ENCODE peak calls at places on chromosomes 16 and 17, in five cellular contexts. A is mammary epithelial cell, N is GM23338, E is fibroblast of lung, B is IMR-90. W is an unnamed sample.

GRCh38 chr16:77905356-77905920 is 116.9 kb upstream of the CLEC3A start:
- DNase-seq in N (no peak), E (no peak), B (no peak), A (no peak), W (no peak)

GRCh38 chr17:15279011-15279477 is 13.9 kb upstream of the PMP22 start:
- DNase-seq in E (peak), B (peak), N (no peak), A (peak), W (no peak)

GRCh38 chr17:3683054-3683511 is 12.9 kb downstream of the P2RX5 start:
- DNase-seq in B (no peak), N (peak), E (no peak), A (peak), W (peak)

GRCh38 chr16:79707867-79708266 is 107.3 kb upstream of the MAF start:
- DNase-seq in N (no peak), E (peak), B (no peak), A (peak), W (no peak)

GRCh38 chr17:67223924-67224323 is 21.1 kb downstream of the HELZ start:
- DNase-seq in E (no peak), N (no peak), A (no peak), B (no peak), W (no peak)

GRCh38 chr16:84834403-84834772 is 14.6 kb downstream of the CRISPLD2 start:
- DNase-seq in A (no peak), N (no peak), E (peak), B (no peak), W (peak)

GRCh38 chr17:40321502-40322416 is 12.8 kb downstream of the RARA start:
- DNase-seq in E (no peak), N (no peak), A (no peak), B (no peak), W (peak)

GRCh38 chr17:66076546-66077190 is 115.3 kb downstream of the CEP112 start:
- DNase-seq in E (no peak), B (no peak), N (no peak), A (peak), W (no peak)

GRCh38 chr17:55969577-55969976 is 183.7 kb upstream of the ANKFN1 start:
- DNase-seq in N (no peak), E (no peak), A (peak), B (no peak), W (no peak)

GRCh38 chr16:75026892-75027391 is 28.1 kb downstream of the ZNRF1 start:
- DNase-seq in A (no peak), N (no peak), B (no peak), E (no peak), W (no peak)

GRCh38 chr17:58587713-58588117 is 73.3 kb upstream of the MTMR4 start:
- DNase-seq in E (peak), A (peak), B (peak), N (peak), W (peak)

GRCh38 chr17:58593121-58593520 is 78.7 kb upstream of the MTMR4 start:
- DNase-seq in N (no peak), A (no peak), B (no peak), E (no peak), W (no peak)

GRCh38 chr17:58595194-58595792 is 80.9 kb upstream of the MTMR4 start:
- DNase-seq in E (no peak), B (no peak), A (no peak), N (peak), W (no peak)

GRCh38 chr17:58590377-58590776 is 75.9 kb upstream of the MTMR4 start:
- DNase-seq in B (no peak), A (no peak), N (no peak), E (no peak), W (no peak)

DNA sequence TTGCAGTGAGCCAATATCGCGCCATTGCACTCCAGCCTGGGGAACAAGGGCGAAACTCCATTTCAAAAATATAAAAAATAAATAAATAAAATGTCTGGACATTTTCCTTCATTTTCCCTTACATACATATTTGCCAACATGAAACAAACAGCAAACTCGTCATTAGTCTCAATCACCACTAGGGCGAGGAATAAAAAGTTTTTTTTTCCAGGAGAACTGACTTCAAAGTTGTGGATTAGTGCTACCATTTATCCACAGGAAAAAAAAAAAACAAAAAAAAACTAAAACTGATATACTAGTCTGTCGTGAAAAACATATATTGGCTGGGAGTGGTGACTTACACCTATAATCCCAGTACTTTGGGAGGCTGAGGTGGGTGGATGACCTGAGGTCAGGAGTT is 77.0 kb upstream of the MTMR4 start:
- DNase-seq in A (no peak), E (no peak), B (no peak), N (peak), W (no peak)
- H3K4me2 ChIP-seq in A (no peak), E (no peak), B (no peak), N (no peak), W (no peak)

GRCh38 chr17:81074440-81074839 is 39.5 kb downstream of the BAIAP2 start:
- DNase-seq in E (no peak), A (no peak), N (no peak), B (no peak), W (no peak)
- TF ChIP-seq CTCF in E (no peak), A (no peak), N (no peak), B (no peak), W (no peak)

GRCh38 chr16:50197582-50197981 is 44.5 kb downstream of the TENT4B start:
- DNase-seq in A (no peak), B (no peak), E (no peak), N (no peak), W (no peak)
- H3K4me2 ChIP-seq in A (no peak), B (no peak), E (no peak), N (no peak), W (no peak)

GRCh38 chr17:47714773-47715396 is 18.2 kb upstream of the TBX21 start:
- DNase-seq in N (no peak), A (no peak), E (no peak), B (no peak), W (no peak)

GRCh38 chr17:47712330-47713023 is 18.5 kb downstream of the TBKBP1 start:
- DNase-seq in A (no peak), E (no peak), N (no peak), B (no peak), W (no peak)

GRCh38 chr17:47716381-47716780 is 16.7 kb upstream of the TBX21 start:
- DNase-seq in E (no peak), B (no peak), A (no peak), N (no peak), W (no peak)

GRCh38 chr17:47715669-47716325 is 17.2 kb upstream of the TBX21 start:
- DNase-seq in B (no peak), E (no peak), A (no peak), N (no peak), W (no peak)

GRCh38 chr17:47713980-47714689 is 18.9 kb upstream of the TBX21 start:
- DNase-seq in E (no peak), A (no peak), N (peak), B (no peak), W (no peak)
- TF ChIP-seq CTCF in E (no peak), A (no peak), N (peak), B (no peak), W (no peak)

W was measured in osteoblast.